ENCODE peak calls at places on chromosomes 13 and 19, in ten cellular contexts. One of them, this sample, is unnamed.

GRCh38 chr13:100443998-100444328 is 144.6 kb downstream of the GGACT start:
- DNase-seq in T-helper 17 cell: no peak
- DNase-seq in T-helper 9 cell: no peak
- DNase-seq in DMS79 treated with DMSO at 0.1 percent for 48 hours: peak
- DNase-seq in left lobe of liver: no peak
- DNase-seq in NCI-H345: no peak
- DNase-seq in colonic mucosa: no peak
- DNase-seq in GF-D8: no peak
- DNase-seq in stimulated activated CD8-positive, alpha-beta memory T cell treated with anti-CD3 and anti-CD28 coated beads, Interleukin-2, amount 100 ng/mL, for 48 hours: no peak
- DNase-seq in stimulated activated CD4-positive, alpha-beta T cell treated with anti-CD3 and anti-CD28 coated beads, Interleukin-1b, Interleukin-23, amount 100 ng/mL, for 1 hour: no peak
- DNase-seq in this sample: no peak

GRCh38 chr19:39870171-39870971 is 24.2 kb upstream of the FBL start:
- DNase-seq in DMS79 treated with DMSO at 0.1 percent for 48 hours: peak
- DNase-seq in colonic mucosa: no peak
- DNase-seq in stimulated activated CD8-positive, alpha-beta memory T cell treated with anti-CD3 and anti-CD28 coated beads, Interleukin-2, amount 100 ng/mL, for 48 hours: no peak
- DNase-seq in NCI-H345: peak
- DNase-seq in T-helper 17 cell: no peak
- DNase-seq in left lobe of liver: no peak
- DNase-seq in stimulated activated CD4-positive, alpha-beta T cell treated with anti-CD3 and anti-CD28 coated beads, Interleukin-1b, Interleukin-23, amount 100 ng/mL, for 1 hour: no peak
- DNase-seq in GF-D8: no peak
- DNase-seq in T-helper 9 cell: no peak
- DNase-seq in this sample: no peak

GRCh38 chr13:109778102-109778542 is 8.3 kb downstream of the IRS2 start:
- DNase-seq in T-helper 9 cell: no peak
- DNase-seq in stimulated activated CD4-positive, alpha-beta T cell treated with anti-CD3 and anti-CD28 coated beads, Interleukin-1b, Interleukin-23, amount 100 ng/mL, for 1 hour: no peak
- DNase-seq in colonic mucosa: peak
- DNase-seq in DMS79 treated with DMSO at 0.1 percent for 48 hours: no peak
- DNase-seq in GF-D8: no peak
- DNase-seq in left lobe of liver: no peak
- DNase-seq in T-helper 17 cell: no peak
- DNase-seq in stimulated activated CD8-positive, alpha-beta memory T cell treated with anti-CD3 and anti-CD28 coated beads, Interleukin-2, amount 100 ng/mL, for 48 hours: no peak
- DNase-seq in NCI-H345: no peak
- DNase-seq in this sample: no peak

GRCh38 chr13:50618206-50618605 is 225.3 kb downstream of the DLEU7 start:
- DNase-seq in left lobe of liver: no peak
- DNase-seq in T-helper 17 cell: no peak
- DNase-seq in GF-D8: no peak
- DNase-seq in DMS79 treated with DMSO at 0.1 percent for 48 hours: no peak
- DNase-seq in stimulated activated CD8-positive, alpha-beta memory T cell treated with anti-CD3 and anti-CD28 coated beads, Interleukin-2, amount 100 ng/mL, for 48 hours: no peak
- DNase-seq in stimulated activated CD4-positive, alpha-beta T cell treated with anti-CD3 and anti-CD28 coated beads, Interleukin-1b, Interleukin-23, amount 100 ng/mL, for 1 hour: no peak
- DNase-seq in NCI-H345: no peak
- DNase-seq in colonic mucosa: no peak
- DNase-seq in T-helper 9 cell: no peak
- DNase-seq in this sample: no peak

GRCh38 chr13:60425332-60425731 is 28.3 kb downstream of the TDRD3 start:
- DNase-seq in NCI-H345: no peak
- DNase-seq in stimulated activated CD8-positive, alpha-beta memory T cell treated with anti-CD3 and anti-CD28 coated beads, Interleukin-2, amount 100 ng/mL, for 48 hours: no peak
- DNase-seq in GF-D8: no peak
- DNase-seq in colonic mucosa: no peak
- DNase-seq in T-helper 17 cell: no peak
- DNase-seq in T-helper 9 cell: no peak
- DNase-seq in stimulated activated CD4-positive, alpha-beta T cell treated with anti-CD3 and anti-CD28 coated beads, Interleukin-1b, Interleukin-23, amount 100 ng/mL, for 1 hour: no peak
- DNase-seq in left lobe of liver: no peak
- DNase-seq in DMS79 treated with DMSO at 0.1 percent for 48 hours: no peak
- DNase-seq in this sample: no peak

GRCh38 chr19:54653181-54653809 is 9.5 kb upstream of the LILRB4 start:
- DNase-seq in T-helper 9 cell: no peak
- DNase-seq in DMS79 treated with DMSO at 0.1 percent for 48 hours: peak
- DNase-seq in stimulated activated CD4-positive, alpha-beta T cell treated with anti-CD3 and anti-CD28 coated beads, Interleukin-1b, Interleukin-23, amount 100 ng/mL, for 1 hour: no peak
- DNase-seq in colonic mucosa: no peak
- DNase-seq in T-helper 17 cell: no peak
- DNase-seq in left lobe of liver: no peak
- DNase-seq in GF-D8: peak
- DNase-seq in stimulated activated CD8-positive, alpha-beta memory T cell treated with anti-CD3 and anti-CD28 coated beads, Interleukin-2, amount 100 ng/mL, for 48 hours: no peak
- DNase-seq in NCI-H345: no peak
- DNase-seq in this sample: no peak

GRCh38 chr13:84315527-84315926 is 433.3 kb upstream of the SLITRK1 start:
- DNase-seq in NCI-H345: no peak
- DNase-seq in GF-D8: no peak
- DNase-seq in colonic mucosa: no peak
- DNase-seq in T-helper 9 cell: no peak
- DNase-seq in left lobe of liver: no peak
- DNase-seq in stimulated activated CD4-positive, alpha-beta T cell treated with anti-CD3 and anti-CD28 coated beads, Interleukin-1b, Interleukin-23, amount 100 ng/mL, for 1 hour: no peak
- DNase-seq in T-helper 17 cell: no peak
- DNase-seq in stimulated activated CD8-positive, alpha-beta memory T cell treated with anti-CD3 and anti-CD28 coated beads, Interleukin-2, amount 100 ng/mL, for 48 hours: no peak
- DNase-seq in DMS79 treated with DMSO at 0.1 percent for 48 hours: no peak
- DNase-seq in this sample: no peak

GRCh38 chr19:1093330-1093729 is 1.8 kb downstream of the POLR2E start:
- DNase-seq in NCI-H345: no peak
- DNase-seq in stimulated activated CD8-positive, alpha-beta memory T cell treated with anti-CD3 and anti-CD28 coated beads, Interleukin-2, amount 100 ng/mL, for 48 hours: no peak
- DNase-seq in DMS79 treated with DMSO at 0.1 percent for 48 hours: no peak
- DNase-seq in T-helper 9 cell: no peak
- DNase-seq in GF-D8: no peak
- DNase-seq in stimulated activated CD4-positive, alpha-beta T cell treated with anti-CD3 and anti-CD28 coated beads, Interleukin-1b, Interleukin-23, amount 100 ng/mL, for 1 hour: no peak
- DNase-seq in T-helper 17 cell: no peak
- DNase-seq in left lobe of liver: no peak
- DNase-seq in colonic mucosa: no peak
- DNase-seq in this sample: no peak

GRCh38 chr19:44212865-44213346 is 574 bp downstream of the ZNF227 start:
- DNase-seq in stimulated activated CD4-positive, alpha-beta T cell treated with anti-CD3 and anti-CD28 coated beads, Interleukin-1b, Interleukin-23, amount 100 ng/mL, for 1 hour: no peak
- DNase-seq in T-helper 17 cell: no peak
- DNase-seq in DMS79 treated with DMSO at 0.1 percent for 48 hours: peak
- DNase-seq in NCI-H345: no peak
- DNase-seq in GF-D8: no peak
- DNase-seq in left lobe of liver: no peak
- DNase-seq in T-helper 9 cell: no peak
- DNase-seq in colonic mucosa: peak
- DNase-seq in stimulated activated CD8-positive, alpha-beta memory T cell treated with anti-CD3 and anti-CD28 coated beads, Interleukin-2, amount 100 ng/mL, for 48 hours: no peak
- DNase-seq in this sample: peak

GRCh38 chr13:76725211-76725610 is 161.0 kb downstream of the KCTD12 start:
- DNase-seq in T-helper 9 cell: no peak
- DNase-seq in left lobe of liver: no peak
- DNase-seq in T-helper 17 cell: no peak
- DNase-seq in stimulated activated CD4-positive, alpha-beta T cell treated with anti-CD3 and anti-CD28 coated beads, Interleukin-1b, Interleukin-23, amount 100 ng/mL, for 1 hour: no peak
- DNase-seq in colonic mucosa: no peak
- DNase-seq in NCI-H345: no peak
- DNase-seq in GF-D8: no peak
- DNase-seq in stimulated activated CD8-positive, alpha-beta memory T cell treated with anti-CD3 and anti-CD28 coated beads, Interleukin-2, amount 100 ng/mL, for 48 hours: no peak
- DNase-seq in DMS79 treated with DMSO at 0.1 percent for 48 hours: no peak
- DNase-seq in this sample: no peak

GRCh38 chr13:73937420-73937819 is 196.8 kb downstream of the KLF12 start:
- DNase-seq in T-helper 17 cell: no peak
- DNase-seq in colonic mucosa: no peak
- DNase-seq in T-helper 9 cell: no peak
- DNase-seq in stimulated activated CD4-positive, alpha-beta T cell treated with anti-CD3 and anti-CD28 coated beads, Interleukin-1b, Interleukin-23, amount 100 ng/mL, for 1 hour: no peak
- DNase-seq in stimulated activated CD8-positive, alpha-beta memory T cell treated with anti-CD3 and anti-CD28 coated beads, Interleukin-2, amount 100 ng/mL, for 48 hours: no peak
- DNase-seq in DMS79 treated with DMSO at 0.1 percent for 48 hours: no peak
- DNase-seq in left lobe of liver: no peak
- DNase-seq in NCI-H345: no peak
- DNase-seq in GF-D8: no peak
- DNase-seq in this sample: no peak

GRCh38 chr13:49749852-49750251 is 42.6 kb downstream of the KPNA3 start:
- DNase-seq in left lobe of liver: no peak
- DNase-seq in stimulated activated CD8-positive, alpha-beta memory T cell treated with anti-CD3 and anti-CD28 coated beads, Interleukin-2, amount 100 ng/mL, for 48 hours: no peak
- DNase-seq in GF-D8: no peak
- DNase-seq in DMS79 treated with DMSO at 0.1 percent for 48 hours: no peak
- DNase-seq in colonic mucosa: no peak
- DNase-seq in NCI-H345: no peak
- DNase-seq in T-helper 17 cell: no peak
- DNase-seq in stimulated activated CD4-positive, alpha-beta T cell treated with anti-CD3 and anti-CD28 coated beads, Interleukin-1b, Interleukin-23, amount 100 ng/mL, for 1 hour: no peak
- DNase-seq in T-helper 9 cell: no peak
- DNase-seq in this sample: no peak

GRCh38 chr19:48734625-48735024 is 5.8 kb downstream of the RASIP1 start:
- DNase-seq in stimulated activated CD8-positive, alpha-beta memory T cell treated with anti-CD3 and anti-CD28 coated beads, Interleukin-2, amount 100 ng/mL, for 48 hours: no peak
- DNase-seq in DMS79 treated with DMSO at 0.1 percent for 48 hours: no peak
- DNase-seq in colonic mucosa: no peak
- DNase-seq in stimulated activated CD4-positive, alpha-beta T cell treated with anti-CD3 and anti-CD28 coated beads, Interleukin-1b, Interleukin-23, amount 100 ng/mL, for 1 hour: no peak
- DNase-seq in NCI-H345: no peak
- DNase-seq in GF-D8: no peak
- DNase-seq in T-helper 9 cell: no peak
- DNase-seq in T-helper 17 cell: no peak
- DNase-seq in left lobe of liver: no peak
- DNase-seq in this sample: no peak

GRCh38 chr19:17321655-17322489 is 12.5 kb downstream of the DDA1 start:
- DNase-seq in stimulated activated CD4-positive, alpha-beta T cell treated with anti-CD3 and anti-CD28 coated beads, Interleukin-1b, Interleukin-23, amount 100 ng/mL, for 1 hour: no peak
- DNase-seq in T-helper 17 cell: no peak
- DNase-seq in GF-D8: no peak
- DNase-seq in colonic mucosa: no peak
- DNase-seq in stimulated activated CD8-positive, alpha-beta memory T cell treated with anti-CD3 and anti-CD28 coated beads, Interleukin-2, amount 100 ng/mL, for 48 hours: no peak
- DNase-seq in NCI-H345: no peak
- DNase-seq in DMS79 treated with DMSO at 0.1 percent for 48 hours: no peak
- DNase-seq in left lobe of liver: no peak
- DNase-seq in T-helper 9 cell: no peak
- DNase-seq in this sample: no peak

GRCh38 chr13:110340812-110341444 is 33.8 kb downstream of the COL4A2 start:
- DNase-seq in T-helper 9 cell: peak
- DNase-seq in left lobe of liver: peak
- DNase-seq in stimulated activated CD8-positive, alpha-beta memory T cell treated with anti-CD3 and anti-CD28 coated beads, Interleukin-2, amount 100 ng/mL, for 48 hours: peak
- DNase-seq in DMS79 treated with DMSO at 0.1 percent for 48 hours: no peak
- DNase-seq in GF-D8: no peak
- DNase-seq in T-helper 17 cell: no peak
- DNase-seq in NCI-H345: no peak
- DNase-seq in stimulated activated CD4-positive, alpha-beta T cell treated with anti-CD3 and anti-CD28 coated beads, Interleukin-1b, Interleukin-23, amount 100 ng/mL, for 1 hour: no peak
- DNase-seq in colonic mucosa: peak
- DNase-seq in this sample: peak

GRCh38 chr19:1248454-1249297 is at the start of gene MIDN:
- DNase-seq in colonic mucosa: peak
- DNase-seq in left lobe of liver: peak
- DNase-seq in NCI-H345: peak
- DNase-seq in T-helper 17 cell: peak
- DNase-seq in DMS79 treated with DMSO at 0.1 percent for 48 hours: peak
- DNase-seq in T-helper 9 cell: peak
- DNase-seq in stimulated activated CD4-positive, alpha-beta T cell treated with anti-CD3 and anti-CD28 coated beads, Interleukin-1b, Interleukin-23, amount 100 ng/mL, for 1 hour: peak
- DNase-seq in stimulated activated CD8-positive, alpha-beta memory T cell treated with anti-CD3 and anti-CD28 coated beads, Interleukin-2, amount 100 ng/mL, for 48 hours: peak
- DNase-seq in GF-D8: peak
- DNase-seq in this sample: peak

GRCh38 chr13:100129605-100130004 is 40.7 kb downstream of the PCCA start:
- DNase-seq in T-helper 9 cell: no peak
- DNase-seq in left lobe of liver: no peak
- DNase-seq in T-helper 17 cell: no peak
- DNase-seq in NCI-H345: no peak
- DNase-seq in stimulated activated CD4-positive, alpha-beta T cell treated with anti-CD3 and anti-CD28 coated beads, Interleukin-1b, Interleukin-23, amount 100 ng/mL, for 1 hour: no peak
- DNase-seq in GF-D8: no peak
- DNase-seq in stimulated activated CD8-positive, alpha-beta memory T cell treated with anti-CD3 and anti-CD28 coated beads, Interleukin-2, amount 100 ng/mL, for 48 hours: no peak
- DNase-seq in colonic mucosa: no peak
- DNase-seq in DMS79 treated with DMSO at 0.1 percent for 48 hours: no peak
- DNase-seq in this sample: no peak

GRCh38 chr13:41985788-41986508 is 25.0 kb upstream of the VWA8 start:
- DNase-seq in stimulated activated CD8-positive, alpha-beta memory T cell treated with anti-CD3 and anti-CD28 coated beads, Interleukin-2, amount 100 ng/mL, for 48 hours: no peak
- DNase-seq in DMS79 treated with DMSO at 0.1 percent for 48 hours: peak
- DNase-seq in T-helper 17 cell: no peak
- DNase-seq in NCI-H345: no peak
- DNase-seq in T-helper 9 cell: no peak
- DNase-seq in colonic mucosa: no peak
- DNase-seq in left lobe of liver: no peak
- DNase-seq in stimulated activated CD4-positive, alpha-beta T cell treated with anti-CD3 and anti-CD28 coated beads, Interleukin-1b, Interleukin-23, amount 100 ng/mL, for 1 hour: no peak
- DNase-seq in GF-D8: no peak
- DNase-seq in this sample: no peak

GRCh38 chr13:30892966-30893365 is 13.1 kb upstream of the MEDAG start:
- DNase-seq in T-helper 17 cell: no peak
- DNase-seq in NCI-H345: no peak
- DNase-seq in GF-D8: no peak
- DNase-seq in colonic mucosa: no peak
- DNase-seq in T-helper 9 cell: no peak
- DNase-seq in stimulated activated CD8-positive, alpha-beta memory T cell treated with anti-CD3 and anti-CD28 coated beads, Interleukin-2, amount 100 ng/mL, for 48 hours: no peak
- DNase-seq in left lobe of liver: no peak
- DNase-seq in stimulated activated CD4-positive, alpha-beta T cell treated with anti-CD3 and anti-CD28 coated beads, Interleukin-1b, Interleukin-23, amount 100 ng/mL, for 1 hour: no peak
- DNase-seq in DMS79 treated with DMSO at 0.1 percent for 48 hours: no peak
- DNase-seq in this sample: peak

GRCh38 chr19:54465367-54466109 is 2.0 kb upstream of the LENG9 start:
- DNase-seq in NCI-H345: no peak
- DNase-seq in T-helper 17 cell: no peak
- DNase-seq in stimulated activated CD8-positive, alpha-beta memory T cell treated with anti-CD3 and anti-CD28 coated beads, Interleukin-2, amount 100 ng/mL, for 48 hours: no peak
- DNase-seq in stimulated activated CD4-positive, alpha-beta T cell treated with anti-CD3 and anti-CD28 coated beads, Interleukin-1b, Interleukin-23, amount 100 ng/mL, for 1 hour: no peak
- DNase-seq in GF-D8: no peak
- DNase-seq in T-helper 9 cell: no peak
- DNase-seq in colonic mucosa: peak
- DNase-seq in DMS79 treated with DMSO at 0.1 percent for 48 hours: no peak
- DNase-seq in left lobe of liver: no peak
- DNase-seq in this sample: no peak